ENCODE peak calls at places on chromosomes 16 and 17, in ten cellular contexts. M is NCI-H1436; Y is stimulated activated CD4-positive, alpha-beta T cell treated with anti-CD3 and anti-CD28 coated beads, Interleukin-1b, Interleukin-23, amount 100 ng/mL, for 24 hours; Z is T-helper 17 cell; G is amygdala; O is stimulated activated CD8-positive, alpha-beta memory T cell treated with anti-CD3 and anti-CD28 coated beads, Interleukin-15, amount 100 ng/mL, for 24 hours; T is fibroblast of the conjunctiva; Q is cardiac septum; X is iPS-NIHi11; V is anterior cingulate cortex. E is an unnamed sample.

GRCh38 chr17:37107406-37108083 is 158.8 kb downstream of the AATF start:
- DNase-seq in Z (no peak), Y (no peak), V (peak; percentile 28), X (peak; percentile 25), Q (peak; percentile 79), M (no peak), T (peak; percentile 8), O (no peak), G (peak; percentile 70), E (no peak)

GRCh38 chr16:47787695-47788094 is 326.6 kb downstream of the PHKB start:
- DNase-seq in M (no peak), T (no peak), V (no peak), Z (no peak), Y (no peak), G (no peak), X (peak; percentile 55), Q (no peak), O (no peak), E (no peak)

GRCh38 chr17:31631759-31632158 is 227.3 kb downstream of the COPRS start:
- DNase-seq in M (no peak), G (no peak), Q (no peak), Y (no peak), Z (no peak), T (no peak), O (no peak), X (no peak), V (no peak), E (no peak)

GRCh38 chr16:51151951-51152663 is 1.0 kb upstream of the SALL1 start:
- DNase-seq in Q (peak; percentile 58), Y (no peak), X (peak; percentile 87), T (peak; percentile 54), O (no peak), V (peak; percentile 78), G (peak; percentile 95), Z (no peak), M (peak; percentile 70), E (peak; percentile 89)

GRCh38 chr17:18951941-18952842 is at the start of gene SLC5A10:
- DNase-seq in X (peak; percentile 78), Z (no peak), Q (no peak), T (no peak), M (no peak), O (no peak), V (no peak), G (no peak), Y (no peak), E (no peak)

GRCh38 chr17:68131456-68131855 is 95.9 kb downstream of the KPNA2 start:
- DNase-seq in M (no peak), T (no peak), Z (no peak), Y (no peak), V (no peak), G (no peak), Q (no peak), X (no peak), O (no peak), E (no peak)

GRCh38 chr17:58165981-58166380 is 801 bp upstream of the OR4D2 start:
- DNase-seq in Y (no peak), V (no peak), Q (no peak), O (no peak), X (no peak), G (no peak), T (no peak), Z (no peak), M (no peak), E (no peak)

GRCh38 chr17:31495049-31495885 is 103.8 kb downstream of the RAB11FIP4 start:
- DNase-seq in T (no peak), O (no peak), Q (no peak), X (no peak), Z (no peak), G (no peak), Y (no peak), V (no peak), M (no peak), E (no peak)

GRCh38 chr17:17935321-17936271 is 36.6 kb downstream of the TOM1L2 start:
- DNase-seq in M (no peak), T (peak; percentile 78), O (no peak), Z (no peak), X (no peak), V (no peak), Y (no peak), G (no peak), Q (no peak), E (peak; percentile 73)

GRCh38 chr17:82525712-82526111 is 6.2 kb downstream of the FOXK2 start:
- DNase-seq in V (no peak), Q (no peak), Z (no peak), M (no peak), O (no peak), Y (no peak), X (no peak), T (no peak), G (no peak), E (no peak)

GRCh38 chr17:21417921-21418320 is 41.8 kb downstream of the KCNJ12 start:
- DNase-seq in Y (no peak), V (no peak), X (no peak), T (no peak), O (no peak), G (no peak), Z (no peak), M (no peak), Q (no peak), E (no peak)

GRCh38 chr16:17467923-17468540 is 2.7 kb downstream of the XYLT1 start:
- DNase-seq in T (peak; percentile 75), M (peak; percentile 47), G (peak; percentile 82), Y (no peak), V (peak; percentile 55), Q (no peak), Z (no peak), X (peak; percentile 61), O (no peak), E (peak; percentile 60)